ENCODE peak calls at places on chromosomes 16 and 17, in six cellular contexts. U is H9, V is IMR-90, D is neuronal stem cell, Y is H1, N is mesenchymal stem cell. H is an unnamed sample.

GRCh38 chr17:74152591-74153455 is 50.7 kb upstream of the RPL38 start:
- DNase-seq in V (no peak), N (no peak), U (peak; percentile 26), D (no peak), Y (no peak), H (peak; percentile 46)

GRCh38 chr17:66730497-66730923 is 104.4 kb upstream of the CACNG5 start:
- DNase-seq in N (no peak), U (peak; percentile 70), Y (peak; percentile 49), V (no peak), D (no peak), H (peak; percentile 84)

GRCh38 chr17:74852237-74853047 is 7.2 kb downstream of the GRIN2C start:
- DNase-seq in Y (peak; percentile 71), U (peak; percentile 98), D (peak; percentile 80), V (no peak), N (no peak), H (peak; percentile 95)

GRCh38 chr16:57723170-57723569 is 12.4 kb upstream of the KATNB1 start:
- DNase-seq in V (no peak), D (no peak), Y (no peak), U (peak; percentile 73), N (peak; percentile 6), H (peak; percentile 61)

GRCh38 chr16:23754594-23755483 is at the start of gene CHP2:
- DNase-seq in N (no peak), V (no peak), Y (no peak), U (peak; percentile 58), D (no peak), H (peak; percentile 6)

GRCh38 chr17:17345294-17345597 is 42.1 kb downstream of the NT5M start:
- DNase-seq in V (no peak), N (no peak), U (no peak), Y (no peak), D (no peak), H (no peak)

GRCh38 chr17:32269377-32269776 is 3.7 kb downstream of the RHBDL3 start:
- DNase-seq in U (no peak), N (no peak), D (no peak), V (no peak), Y (no peak), H (no peak)

GRCh38 chr17:50817838-50818237 is 17.5 kb upstream of the WFIKKN2 start:
- DNase-seq in N (peak; percentile 16), D (no peak), U (no peak), Y (peak; percentile 15), V (no peak), H (peak; percentile 89)

GRCh38 chr17:19713901-19714361 is 2.5 kb downstream of the SLC47A2 start:
- DNase-seq in Y (no peak), U (no peak), N (no peak), V (no peak), D (no peak), H (no peak)

GRCh38 chr16:35187665-35188225 is 1728.3 kb downstream of the TP53TG3F start:
- DNase-seq in D (no peak), V (no peak), N (no peak), Y (no peak), U (no peak), H (no peak)

GRCh38 chr17:20944014-20944905 is 98.6 kb downstream of the USP22 start:
- DNase-seq in V (no peak), D (no peak), U (peak; percentile 89), N (no peak), Y (no peak), H (peak; percentile 82)

GRCh38 chr17:36151891-36152638 is 24.4 kb downstream of the TBC1D3B start:
- DNase-seq in D (no peak), V (no peak), N (no peak), U (no peak), Y (no peak), H (no peak)

GRCh38 chr17:82816358-82816757 is 23.5 kb downstream of the ZNF750 start:
- DNase-seq in U (no peak), V (no peak), Y (no peak), N (no peak), D (no peak), H (no peak)

GRCh38 chr16:15466886-15467781 is 32.7 kb downstream of the BMERB1 start:
- DNase-seq in N (no peak), Y (no peak), D (no peak), V (no peak), U (no peak), H (no peak)

GRCh38 chr17:40343126-40344119 is 21.1 kb downstream of the GJD3 start:
- DNase-seq in N (no peak), U (no peak), Y (no peak), V (no peak), D (no peak), H (no peak)

GRCh38 chr16:56643080-56643778 is 4.8 kb downstream of the MT1A start:
- DNase-seq in Y (no peak), D (no peak), U (peak; percentile 79), V (no peak), N (no peak), H (peak; percentile 52)

GRCh38 chr17:4861052-4861451 is 27.9 kb downstream of the MINK1 start:
- DNase-seq in V (no peak), D (no peak), Y (no peak), N (no peak), U (no peak), H (no peak)

GRCh38 chr17:49901460-49902331 is 53.8 kb upstream of the TAC4 start:
- DNase-seq in Y (no peak), D (no peak), N (no peak), U (no peak), V (no peak), H (peak; percentile 57)

DNA sequence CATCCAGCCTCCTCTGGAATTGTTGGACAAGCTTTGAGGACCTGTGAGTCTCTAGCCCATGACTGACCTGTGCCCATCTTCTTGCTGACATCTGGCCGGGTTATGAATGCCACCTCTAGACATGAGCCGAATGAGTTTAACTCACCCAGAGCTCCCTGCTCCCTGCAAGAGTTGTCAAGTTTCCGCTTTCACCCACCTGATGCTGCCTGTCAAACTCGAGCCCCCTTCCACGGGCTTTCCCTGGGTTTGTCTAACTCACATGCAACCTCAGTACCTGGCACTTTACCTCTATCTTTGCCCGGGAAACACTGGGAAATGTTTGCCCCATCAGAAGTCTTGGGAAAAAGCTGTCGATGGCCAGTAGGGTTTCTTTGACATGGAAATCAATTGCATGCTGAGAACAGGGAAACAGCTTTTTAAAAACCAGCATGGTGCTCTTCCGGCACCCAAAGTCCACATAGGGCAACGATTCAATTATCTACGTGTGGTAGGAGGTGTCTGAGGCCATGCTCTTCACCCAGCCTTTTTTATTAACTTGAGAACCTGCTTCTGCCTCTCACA is 33.8 kb upstream of the DNAH17 start:
- DNase-seq in V (no peak), D (no peak), N (no peak), U (no peak), Y (no peak), H (no peak)
- H2BK15ac ChIP-seq in V (no peak overlapping the region), D (no peak overlapping the region), N (peak overlapping the region; percentile 38), U (no peak overlapping the region), Y (no peak overlapping the region), H (no peak overlapping the region)

GRCh38 chr17:34979153-34979552 is 1.2 kb upstream of the LIG3 start:
- DNase-seq in V (no peak), Y (no peak), U (no peak), N (no peak), D (no peak), H (no peak)

GRCh38 chr17:34981538-34982241 is 1.4 kb downstream of the LIG3 start:
- DNase-seq in D (no peak), Y (no peak), V (peak; percentile 47), N (peak; percentile 86), U (no peak), H (peak; percentile 28)

GRCh38 chr17:34979650-34980352 is 511 bp upstream of the LIG3 start:
- DNase-seq in Y (no peak), V (peak; percentile 22), D (no peak), N (peak; percentile 18), U (no peak), H (peak; percentile 38)

GRCh38 chr17:34980353-34980680 is at the start of gene LIG3:
- DNase-seq in N (peak; percentile 92), V (peak; percentile 92), D (peak; percentile 91), U (peak; percentile 99), Y (peak; percentile 85), H (peak; percentile 97)

DNA sequence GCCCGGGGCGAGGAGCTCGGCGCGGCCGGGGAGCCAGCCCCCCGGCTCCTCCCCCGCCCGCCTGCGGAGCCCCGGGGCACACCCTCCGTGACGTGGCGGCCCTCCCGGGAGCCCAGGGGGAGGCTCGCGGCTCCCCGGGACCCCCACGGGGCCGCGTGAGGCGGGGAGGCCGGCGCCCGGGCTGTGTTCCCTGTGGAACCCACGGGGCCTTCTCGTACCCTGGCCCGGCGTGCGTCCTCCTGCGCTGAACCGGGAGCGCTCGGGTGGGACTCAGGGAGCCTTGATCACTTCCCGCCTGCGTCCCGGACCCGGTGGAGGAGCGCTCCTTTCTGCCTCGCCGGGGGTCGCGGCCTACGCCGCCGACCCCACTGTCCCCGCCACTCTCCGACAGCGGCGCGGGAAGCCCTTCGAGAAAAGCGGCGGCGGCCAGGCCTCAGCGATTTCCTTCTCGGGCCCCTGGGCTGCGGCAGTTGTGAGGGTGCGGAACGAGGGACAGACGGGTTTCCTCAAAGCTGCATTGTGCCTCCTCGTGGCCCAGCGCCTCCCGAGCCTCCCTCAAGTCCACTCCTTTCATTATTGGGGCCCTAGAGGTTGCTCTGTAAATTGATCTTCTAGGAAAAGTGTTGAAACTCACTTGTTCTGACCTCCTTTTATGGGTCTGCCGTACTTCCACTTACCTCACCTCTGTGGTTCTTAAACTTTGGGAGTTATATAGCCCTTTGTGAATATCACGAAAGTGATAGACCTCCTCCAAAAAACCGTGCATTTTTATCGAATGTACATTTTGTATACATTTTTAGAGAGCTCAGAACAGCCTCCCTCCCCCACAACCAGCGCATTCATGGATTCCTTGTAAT is 597 bp downstream of the LIG3 start:
- DNase-seq in D (peak; percentile 56), Y (no peak), N (peak; percentile 90), V (peak; percentile 80), U (peak; percentile 76), H (peak; percentile 90)
- H2BK15ac ChIP-seq in D (peak overlapping the region; percentile 41), Y (no peak overlapping the region), N (peak overlapping the region; percentile 100), V (peak overlapping the region; percentile 62), U (no peak overlapping the region), H (peak overlapping the region; percentile 20)

GRCh38 chr17:42214156-42214555 is 19.9 kb upstream of the GHDC start:
- DNase-seq in N (no peak), V (no peak), Y (no peak), U (no peak), D (no peak), H (no peak)

GRCh38 chr17:42210046-42210445 is 15.8 kb upstream of the GHDC start:
- DNase-seq in D (no peak), V (no peak), U (no peak), N (no peak), Y (no peak), H (no peak)

GRCh38 chr17:42212382-42212781 is 18.1 kb upstream of the GHDC start:
- DNase-seq in V (no peak), N (no peak), U (no peak), Y (no peak), D (no peak), H (no peak)
- H2BK15ac ChIP-seq in V (no peak overlapping the region), N (no peak overlapping the region), U (no peak overlapping the region), Y (no peak overlapping the region), D (no peak overlapping the region), H (no peak overlapping the region)

DNA sequence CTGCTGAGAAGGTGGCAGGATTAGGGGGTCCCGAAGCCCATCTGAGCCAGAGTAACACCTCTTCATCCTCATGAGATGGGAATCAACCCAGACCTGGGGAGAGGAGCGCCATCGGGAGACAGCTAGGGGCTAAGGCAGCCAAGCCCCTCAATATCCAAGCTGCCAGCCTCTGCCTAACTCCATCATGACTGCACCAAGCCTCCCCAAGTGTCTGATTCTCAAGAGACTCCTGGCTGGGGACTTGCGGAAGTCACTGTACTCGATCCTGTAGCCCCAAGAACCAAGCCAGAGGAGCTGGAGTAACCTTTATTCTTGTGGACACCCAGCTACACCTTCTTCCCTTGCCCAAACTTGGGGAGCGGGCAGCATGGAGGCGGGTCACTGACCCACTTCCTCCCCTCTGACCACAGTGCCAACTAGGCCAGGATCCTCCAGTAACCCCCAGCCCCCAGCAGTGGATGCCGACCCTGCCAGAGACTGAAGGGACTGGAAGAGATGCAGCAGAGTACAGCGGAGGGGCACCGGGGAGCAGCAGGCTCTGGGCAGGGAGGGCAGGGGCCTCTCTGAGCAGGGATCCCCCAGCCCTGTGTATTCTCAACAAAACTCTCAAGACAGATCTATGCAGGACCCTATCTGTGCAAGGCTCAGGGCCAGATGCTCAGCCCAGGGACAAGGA is 13.3 kb downstream of the HDAC5 start:
- DNase-seq in D (no peak), Y (no peak), U (no peak), V (no peak), N (no peak), H (no peak)
- H2BK15ac ChIP-seq in D (no peak overlapping the region), Y (peak overlapping the region; percentile 72), U (no peak overlapping the region), V (peak overlapping the region; percentile 88), N (peak overlapping the region; percentile 93), H (no peak overlapping the region)

H was measured in mesendoderm.